ENCODE peak calls at places on chromosomes 7 and 10, in six cellular contexts. Q is transverse colon, O is PC-9, S is mammary epithelial cell, U is right lobe of liver, J is IMR-90. M is an unnamed sample.

GRCh38 chr7:142620375-142620774 is 128.9 kb upstream of the PRSS1 start:
- DNase-seq in Q (no peak), O (no peak), S (no peak), U (no peak), J (no peak), M (no peak)

GRCh38 chr10:72275351-72276012 is 1.8 kb downstream of the DDIT4 start:
- DNase-seq in Q (peak; percentile 46), O (no peak), S (peak; percentile 61), U (peak; percentile 67), J (peak; percentile 34), M (no peak)

GRCh38 chr7:104209063-104209462 is 1.2 kb upstream of the ORC5 start:
- DNase-seq in Q (no peak), O (no peak), S (no peak), U (no peak), J (no peak), M (no peak)

GRCh38 chr7:34849966-34850365 is 187.3 kb downstream of the DPY19L1 start:
- DNase-seq in Q (no peak), O (no peak), S (no peak), U (no peak), J (no peak), M (no peak)

GRCh38 chr7:27252935-27253333 is 10.3 kb downstream of the EVX1 start:
- DNase-seq in Q (no peak), O (no peak), S (no peak), U (no peak), J (no peak), M (no peak)

GRCh38 chr7:101915000-101915399 is 97.6 kb downstream of the CUX1 start:
- DNase-seq in Q (no peak), O (no peak), S (no peak), U (peak; percentile 84), J (no peak), M (peak; percentile 72)

GRCh38 chr10:114879541-114880158 is 58.1 kb downstream of the FHIP2A start:
- DNase-seq in Q (peak; percentile 18), O (no peak), S (no peak), U (peak; percentile 59), J (peak; percentile 16), M (no peak)

GRCh38 chr10:74888947-74889661 is 62.7 kb downstream of the KAT6B start:
- DNase-seq in Q (no peak), O (no peak), S (no peak), U (peak; percentile 52), J (no peak), M (no peak)

GRCh38 chr7:7569113-7569527 is 2.4 kb downstream of the MIOS start:
- DNase-seq in Q (no peak), O (no peak), S (no peak), U (no peak), J (no peak), M (no peak)

GRCh38 chr7:41333506-41333905 is 369.4 kb downstream of the INHBA start:
- DNase-seq in Q (no peak), O (no peak), S (no peak), U (no peak), J (peak; percentile 87), M (no peak)

GRCh38 chr10:86217386-86218080 is 149.1 kb downstream of the GRID1 start:
- DNase-seq in Q (no peak), O (no peak), S (no peak), U (no peak), J (no peak), M (no peak)

GRCh38 chr10:86213148-86213547 is 153.4 kb downstream of the GRID1 start:
- DNase-seq in Q (no peak), O (no peak), S (no peak), U (no peak), J (no peak), M (no peak)

GRCh38 chr10:86216886-86217285 is 149.7 kb downstream of the GRID1 start:
- DNase-seq in Q (no peak), O (no peak), S (no peak), U (no peak), J (no peak), M (no peak)

GRCh38 chr10:86215712-86216111 is 150.9 kb downstream of the GRID1 start:
- DNase-seq in Q (no peak), O (no peak), S (no peak), U (no peak), J (no peak), M (no peak)

DNA sequence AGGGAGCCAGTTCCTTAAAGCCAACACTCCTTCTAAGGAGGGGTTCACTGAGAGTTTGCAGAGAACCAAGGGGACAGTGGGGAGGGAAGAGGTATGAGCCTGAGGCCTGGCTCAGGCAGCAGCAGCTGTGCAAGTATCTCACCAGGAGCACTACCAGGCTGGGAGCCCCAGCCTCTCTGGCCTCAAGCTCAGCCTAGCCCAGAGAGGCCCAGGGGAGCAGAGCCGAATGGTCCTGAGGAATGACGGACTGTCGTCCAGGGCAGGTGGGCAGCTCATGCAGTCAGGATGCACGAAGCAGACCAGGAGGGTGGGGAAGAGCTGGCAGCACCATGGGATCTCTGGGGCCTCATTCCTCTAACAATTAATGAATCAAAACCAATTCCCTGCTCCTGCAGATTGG is 151.6 kb downstream of the GRID1 start:
- DNase-seq in Q (no peak), O (no peak), S (no peak), U (no peak), J (no peak), M (no peak)
- H3K4me3 ChIP-seq in Q (no peak overlapping the region), O (no peak overlapping the region), S (no peak overlapping the region), U (no peak overlapping the region), J (no peak overlapping the region), M (no peak overlapping the region)

GRCh38 chr10:6171891-6172354 is 30.8 kb upstream of the PFKFB3 start:
- DNase-seq in Q (peak; percentile 59), O (no peak), S (no peak), U (no peak), J (peak; percentile 96), M (peak; percentile 61)

GRCh38 chr10:6176691-6177231 is 26.0 kb upstream of the PFKFB3 start:
- DNase-seq in Q (no peak), O (no peak), S (peak; percentile 68), U (no peak), J (peak; percentile 42), M (no peak)

GRCh38 chr10:6175329-6176055 is 27.2 kb upstream of the PFKFB3 start:
- DNase-seq in Q (no peak), O (no peak), S (no peak), U (no peak), J (no peak), M (no peak)

GRCh38 chr10:6173203-6173602 is 29.5 kb upstream of the PFKFB3 start:
- DNase-seq in Q (peak; percentile 45), O (no peak), S (no peak), U (no peak), J (no peak), M (no peak)

DNA sequence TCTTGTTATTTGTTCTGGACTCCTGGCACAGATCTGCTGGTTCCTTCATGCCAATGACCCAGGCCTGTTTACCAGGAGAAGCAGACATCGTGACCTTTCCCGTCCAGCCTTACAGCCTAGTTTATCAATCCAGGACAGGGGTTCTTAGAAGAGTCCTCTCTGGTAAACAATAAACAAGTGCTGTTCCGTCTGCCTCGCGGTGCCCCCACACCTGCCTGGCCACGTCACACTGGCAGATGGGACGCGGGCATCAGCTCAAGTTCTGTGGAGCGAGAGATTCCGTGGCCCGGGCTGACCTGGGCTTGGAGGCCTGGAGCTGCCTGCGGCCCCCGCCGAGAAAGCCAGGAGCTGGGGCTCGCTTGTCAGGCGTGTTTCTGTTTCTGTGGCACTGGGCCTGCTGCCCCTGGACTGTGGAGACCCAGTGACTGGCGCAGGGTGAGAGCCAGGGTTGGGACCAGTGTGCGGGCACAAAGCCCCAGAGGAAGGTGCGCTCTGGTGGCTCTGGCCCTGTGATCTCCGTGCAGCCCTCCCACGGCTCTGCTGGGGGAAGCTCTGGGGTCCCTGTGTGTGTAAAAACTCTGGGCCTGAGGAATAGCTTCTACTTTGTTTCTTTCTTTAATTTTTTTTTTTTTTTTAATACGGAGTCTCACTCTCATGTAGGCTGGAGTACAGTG is 28.4 kb upstream of the PFKFB3 start:
- DNase-seq in Q (no peak), O (no peak), S (no peak), U (peak; percentile 80), J (no peak), M (no peak)
- H3K4me1 ChIP-seq in Q (peaks cover 24% of the 10 kb centered on the region), O (no peaks in the 10 kb centered on the region), S (peaks cover 14% of the 10 kb centered on the region), U (no peaks in the 10 kb centered on the region), J (peaks cover 20% of the 10 kb centered on the region), M (peaks cover 98% of the 10 kb centered on the region)

GRCh38 chr7:157895520-157896375 is 558.9 kb downstream of the DNAJB6 start:
- DNase-seq in Q (no peak), O (no peak), S (no peak), U (peak; percentile 14), J (no peak), M (no peak)
- H3K9me3 ChIP-seq in Q (no peaks in the 10 kb centered on the region), O (no peaks in the 10 kb centered on the region), S (peaks cover 46% of the 10 kb centered on the region), U (no peaks in the 10 kb centered on the region), J (peaks cover 53% of the 10 kb centered on the region), M (no peaks in the 10 kb centered on the region)

GRCh38 chr10:67665491-67665890 is 30.5 kb downstream of the CTNNA3 start:
- DNase-seq in Q (no peak), O (no peak), S (no peak), U (no peak), J (no peak), M (no peak)
- H3K4me3 ChIP-seq in Q (no peak overlapping the region), O (no peak overlapping the region), S (no peak overlapping the region), U (no peak overlapping the region), J (no peak overlapping the region), M (peak overlapping the region; percentile 57)

DNA sequence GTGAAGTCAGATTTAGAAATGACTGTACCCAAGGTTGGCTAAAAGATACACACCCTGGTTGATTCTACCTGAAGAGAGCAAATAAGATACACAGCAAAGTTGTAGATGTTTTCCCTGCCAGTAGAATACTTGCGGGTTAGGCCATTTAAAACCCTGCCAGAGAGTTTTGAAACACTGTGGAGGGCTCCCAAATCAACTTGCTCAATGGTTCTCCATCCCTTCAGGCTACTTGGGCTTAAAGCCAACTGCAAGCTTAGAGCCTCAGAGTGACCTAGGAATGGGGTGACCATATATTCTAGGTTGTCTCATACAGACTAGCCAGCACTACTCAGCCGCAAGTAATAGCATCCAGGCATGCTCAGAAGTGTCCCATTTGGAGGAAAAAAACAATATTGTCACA is 10.0 kb downstream of the CAV1 start:
- DNase-seq in Q (no peak), O (no peak), S (no peak), U (peak; percentile 67), J (no peak), M (no peak)
- H3K4me1 ChIP-seq in Q (no peaks in the 10 kb centered on the region), O (peaks cover 6% of the 10 kb centered on the region), S (peaks cover 20% of the 10 kb centered on the region), U (no peaks in the 10 kb centered on the region), J (peaks cover 22% of the 10 kb centered on the region), M (peaks cover 97% of the 10 kb centered on the region)

DNA sequence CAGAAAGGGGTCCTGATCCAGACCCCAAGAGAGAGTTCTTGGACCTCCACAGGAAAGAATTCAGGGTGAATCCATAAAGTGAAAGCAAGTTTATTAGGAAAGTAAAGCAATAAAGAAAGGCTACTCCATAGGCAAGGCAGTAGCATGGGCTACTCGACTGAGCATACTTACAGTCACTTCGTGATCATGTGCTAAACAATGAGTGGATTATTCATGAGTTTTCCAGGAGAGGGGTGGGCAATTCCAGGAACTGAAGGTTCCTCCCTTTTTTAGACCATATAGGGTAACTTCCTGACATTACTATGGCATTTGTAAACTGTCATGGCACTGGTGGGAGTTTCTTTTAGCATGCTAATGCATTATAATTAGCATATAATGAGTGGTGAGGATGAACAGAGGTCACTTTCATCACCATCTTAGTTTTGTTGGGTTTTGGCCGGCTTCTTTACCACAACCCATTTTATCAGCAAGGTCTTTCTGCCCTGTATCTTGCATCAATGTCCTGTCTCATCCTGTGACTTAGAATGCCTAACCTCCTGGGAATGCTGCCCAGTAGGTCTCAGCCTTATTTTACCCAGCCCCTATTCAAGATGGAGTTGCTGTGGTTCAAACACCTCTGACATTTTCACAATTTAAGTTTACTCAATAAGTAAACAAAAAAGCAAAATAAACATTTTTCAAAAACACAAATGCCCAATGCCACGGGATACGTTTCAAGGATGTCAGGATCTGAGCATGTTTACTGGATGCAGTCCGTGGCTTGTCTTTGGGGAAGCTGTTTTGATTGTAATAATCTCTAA is 37.0 kb downstream of the ALOX5 start:
- DNase-seq in Q (no peak), O (no peak), S (no peak), U (no peak), J (no peak), M (no peak)
- H3K9me3 ChIP-seq in Q (no peaks in the 10 kb centered on the region), O (no peaks in the 10 kb centered on the region), S (no peaks in the 10 kb centered on the region), U (no peaks in the 10 kb centered on the region), J (no peaks in the 10 kb centered on the region), M (no peaks in the 10 kb centered on the region)

GRCh38 chr7:19707240-19707639 is 1.6 kb downstream of the POLR1F start:
- DNase-seq in Q (no peak), O (no peak), S (no peak), U (no peak), J (peak; percentile 15), M (no peak)
- H3K4me3 ChIP-seq in Q (no peak overlapping the region), O (peak overlapping the region; percentile 87), S (peak overlapping the region; percentile 86), U (no peak overlapping the region), J (no peak overlapping the region), M (peak overlapping the region; percentile 77)

M was measured in left ventricle myocardium inferior.